ENCODE peak calls at places on chromosomes 2 and 18, in six cellular contexts. C is mesendoderm, F is H1, V is neuronal stem cell, K is trophoblast cell, A is IMR-90. B is an unnamed sample.

GRCh38 chr18:53944721-53945120 is 279.7 kb downstream of the MBD2 start:
- DNase-seq in F (no peak), K (peak), C (peak), V (peak), A (no peak), B (no peak)

GRCh38 chr2:164551519-164551918 is 69.8 kb downstream of the GRB14 start:
- DNase-seq in F (no peak), A (no peak), K (no peak), C (no peak), V (no peak), B (no peak)

GRCh38 chr2:200618590-200619021 is 32.8 kb downstream of the AOX1 start:
- DNase-seq in K (no peak), A (peak), C (no peak), V (no peak), F (no peak), B (peak)

GRCh38 chr18:32200766-32201165 is 10.9 kb downstream of the MEP1B start:
- DNase-seq in V (no peak), A (no peak), F (no peak), C (no peak), K (no peak), B (peak)

GRCh38 chr18:9615973-9616559 is 1.7 kb upstream of the PPP4R1 start:
- DNase-seq in A (peak), F (no peak), K (peak), V (no peak), C (peak), B (peak)

GRCh38 chr18:59145055-59145454 is 5.4 kb downstream of the SEC11C start:
- DNase-seq in F (no peak), A (no peak), C (no peak), V (no peak), K (no peak), B (no peak)

GRCh38 chr2:153940511-153940910 is 68.8 kb downstream of the GALNT13 start:
- DNase-seq in F (no peak), C (peak), V (no peak), K (peak), A (no peak), B (peak)

GRCh38 chr2:72326759-72327158 is 179.1 kb upstream of the CYP26B1 start:
- DNase-seq in K (no peak), A (no peak), C (no peak), F (no peak), V (no peak), B (no peak)

GRCh38 chr2:227796044-227796780 is 17.4 kb upstream of the CCL20 start:
- DNase-seq in A (no peak), F (no peak), V (no peak), K (peak), C (no peak), B (no peak)

GRCh38 chr2:19711470-19712372 is 190.1 kb downstream of the TTC32 start:
- DNase-seq in K (peak), V (peak), C (peak), A (peak), F (peak), B (peak)

GRCh38 chr2:212791579-212791978 is 253.0 kb upstream of the ERBB4 start:
- DNase-seq in C (no peak), A (no peak), F (no peak), V (no peak), K (no peak), B (no peak)

GRCh38 chr2:127609818-127610217 is 36.1 kb upstream of the GPR17 start:
- DNase-seq in V (no peak), C (no peak), K (no peak), F (no peak), A (no peak), B (no peak)

DNA sequence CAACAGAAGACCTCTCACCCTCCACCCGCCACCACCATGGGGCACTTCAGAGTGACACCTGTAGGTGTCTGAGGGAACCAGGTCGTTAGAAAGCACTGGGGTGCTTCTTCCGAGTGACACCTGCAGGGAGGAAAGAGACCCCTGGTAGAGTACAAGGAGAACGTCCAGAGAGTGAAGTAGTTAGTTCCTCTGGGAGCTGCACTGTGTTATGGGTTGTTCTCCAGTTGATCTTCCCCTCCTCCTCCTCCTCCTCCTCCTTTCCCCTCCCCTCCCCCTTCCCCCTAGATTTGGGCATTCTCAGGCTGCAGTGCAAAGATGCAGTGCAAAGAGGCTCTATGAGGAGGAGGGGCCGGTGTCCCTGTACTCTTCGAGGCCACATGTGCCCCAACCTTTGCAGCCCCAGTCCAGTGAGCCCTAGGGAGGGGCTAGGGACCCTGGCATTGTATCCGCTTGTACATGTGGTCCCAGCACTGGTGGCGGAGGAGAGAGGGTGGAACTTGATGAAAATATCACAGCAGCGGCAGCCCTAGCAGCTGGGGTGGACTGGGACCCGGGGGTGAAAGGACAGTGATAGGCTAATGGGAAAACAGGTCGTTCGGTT is 850 bp downstream of the DNAJB2 start:
- DNase-seq in F (no peak), K (no peak), V (no peak), C (no peak), A (no peak), B (no peak)
- H2AK5ac ChIP-seq in F (no peak), K (peak), V (peak), C (peak), A (peak), B (peak)

DNA sequence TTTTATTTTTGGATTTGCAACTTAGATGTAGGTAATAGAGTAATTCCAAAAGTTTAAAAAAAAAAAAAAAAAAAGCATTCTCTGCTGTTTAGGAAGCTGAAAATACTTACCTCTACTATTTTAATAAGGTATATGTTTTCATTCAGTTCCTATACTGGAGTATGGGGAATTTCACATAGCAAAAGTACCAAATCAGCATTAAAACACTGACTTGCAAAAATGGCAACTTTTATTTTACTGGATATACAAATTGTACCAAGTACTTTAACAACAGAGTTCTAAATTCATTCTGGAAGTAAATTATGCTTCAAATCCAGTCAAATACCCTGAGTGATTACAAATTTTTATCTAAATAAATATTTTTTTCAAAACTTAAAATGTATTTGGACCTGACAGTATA is 76.7 kb downstream of the TCF4 start:
- DNase-seq in V (no peak), K (no peak), F (no peak), A (no peak), C (no peak), B (no peak)
- H3K4me3 ChIP-seq in V (no peak), K (no peak), F (no peak), A (no peak), C (no peak), B (no peak)

GRCh38 chr2:30450025-30450424 is 3.0 kb downstream of the LCLAT1 start:
- DNase-seq in C (no peak), V (no peak), K (no peak), F (no peak), A (no peak), B (no peak)

GRCh38 chr2:30445266-30445821 is 1.7 kb upstream of the LCLAT1 start:
- DNase-seq in F (no peak), A (no peak), C (no peak), V (no peak), K (no peak), B (no peak)

GRCh38 chr2:30446602-30447148 is 371 bp upstream of the LCLAT1 start:
- DNase-seq in V (no peak), F (no peak), A (no peak), C (peak), K (no peak), B (peak)

GRCh38 chr2:30448308-30448707 is 1.3 kb downstream of the LCLAT1 start:
- DNase-seq in K (no peak), C (no peak), V (no peak), F (no peak), A (no peak), B (no peak)

GRCh38 chr2:30447149-30448045 is at the start of gene LCLAT1:
- DNase-seq in K (peak), V (peak), C (peak), A (peak), F (no peak), B (peak)
- H3K4ac ChIP-seq in K (peak), V (peak), C (peak), A (peak), F (peak), B (peak)

GRCh38 chr2:203567786-203568185 is 32.7 kb upstream of the RAPH1 start:
- DNase-seq in V (no peak), K (no peak), A (no peak), F (no peak), C (no peak), B (no peak)

GRCh38 chr2:203562283-203562682 is 27.2 kb upstream of the RAPH1 start:
- DNase-seq in C (no peak), V (no peak), K (no peak), F (no peak), A (peak), B (peak)

GRCh38 chr2:203566161-203566560 is 31.1 kb upstream of the RAPH1 start:
- DNase-seq in C (no peak), F (no peak), V (no peak), K (no peak), A (no peak), B (no peak)

GRCh38 chr2:203569677-203570316 is 34.7 kb upstream of the RAPH1 start:
- DNase-seq in K (no peak), V (no peak), A (no peak), F (no peak), C (peak), B (no peak)

GRCh38 chr2:203565076-203565475 is 30.0 kb upstream of the RAPH1 start:
- DNase-seq in C (no peak), A (no peak), F (no peak), V (no peak), K (no peak), B (no peak)
- H2AK5ac ChIP-seq in C (no peak), A (no peak), F (no peak), V (no peak), K (no peak), B (no peak)

GRCh38 chr2:28393115-28393836 is 618 bp downstream of the FOSL2 start:
- DNase-seq in F (no peak), V (no peak), C (peak), A (peak), K (no peak), B (peak)
- H3K4me3 ChIP-seq in F (peak), V (peak), C (peak), A (peak), K (peak), B (peak)

GRCh38 chr18:7662866-7663265 is 95.8 kb downstream of the PTPRM start:
- DNase-seq in K (no peak), A (no peak), C (no peak), V (no peak), F (no peak), B (no peak)

GRCh38 chr18:7666195-7666776 is 99.2 kb downstream of the PTPRM start:
- DNase-seq in A (no peak), C (no peak), V (no peak), K (no peak), F (no peak), B (no peak)

GRCh38 chr18:7668392-7668791 is 101.3 kb downstream of the PTPRM start:
- DNase-seq in V (no peak), C (peak), K (peak), F (no peak), A (no peak), B (no peak)

GRCh38 chr18:7663305-7664023 is 96.3 kb downstream of the PTPRM start:
- DNase-seq in F (no peak), C (no peak), K (no peak), V (no peak), A (no peak), B (peak)

DNA sequence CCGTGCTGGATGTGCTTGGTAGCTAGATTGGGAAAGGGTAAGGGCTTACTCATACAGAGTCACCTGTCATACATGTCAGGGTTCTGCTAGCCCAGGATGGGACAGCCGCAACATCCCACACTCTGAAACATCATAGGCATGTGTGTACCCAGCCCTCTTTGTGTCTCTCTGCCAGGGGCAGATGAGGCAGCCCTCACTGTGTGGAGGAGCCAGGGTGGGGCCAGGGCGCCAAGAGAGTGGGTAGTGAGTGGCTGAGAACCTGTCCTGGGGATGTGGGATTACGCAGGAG is 96.9 kb downstream of the PTPRM start:
- DNase-seq in A (no peak), K (no peak), V (no peak), C (no peak), F (no peak), B (no peak)
- H3K4ac ChIP-seq in A (no peak), K (no peak), V (no peak), C (no peak), F (peak), B (no peak)

GRCh38 chr2:165634855-165635254 is 159.2 kb downstream of the GALNT3 start:
- DNase-seq in A (peak), K (no peak), C (peak), V (peak), F (peak), B (peak)

GRCh38 chr2:165635532-165635931 is 158.5 kb downstream of the GALNT3 start:
- DNase-seq in C (no peak), K (no peak), V (no peak), F (no peak), A (no peak), B (no peak)

GRCh38 chr2:165634282-165634681 is 159.8 kb downstream of the GALNT3 start:
- DNase-seq in V (no peak), F (no peak), C (no peak), K (no peak), A (no peak), B (no peak)

GRCh38 chr2:165632594-165632993 is 161.5 kb downstream of the GALNT3 start:
- DNase-seq in A (no peak), V (no peak), F (no peak), C (no peak), K (no peak), B (no peak)

DNA sequence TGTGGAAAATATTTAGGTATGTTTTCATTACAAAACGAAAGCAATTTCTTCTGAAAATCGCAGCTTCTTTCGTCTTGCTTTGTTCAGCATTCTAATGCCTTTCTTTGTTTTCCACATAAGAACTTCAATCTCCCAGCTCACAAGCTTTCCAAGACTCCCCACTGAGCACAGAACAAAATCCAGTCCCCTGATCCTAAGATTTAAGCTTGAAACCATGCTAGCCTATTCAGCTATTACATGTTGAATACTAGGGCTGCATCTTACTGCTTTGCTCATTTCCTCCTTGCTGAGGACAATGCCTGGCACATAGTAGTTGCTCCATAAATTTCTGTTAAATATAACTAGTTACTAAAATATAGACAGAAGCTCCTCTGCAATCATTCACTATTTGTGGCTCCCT is 160.6 kb downstream of the GALNT3 start:
- DNase-seq in F (peak), K (no peak), C (peak), V (peak), A (no peak), B (no peak)
- H2AK5ac ChIP-seq in F (no peak), K (no peak), C (no peak), V (no peak), A (no peak), B (peak)

DNA sequence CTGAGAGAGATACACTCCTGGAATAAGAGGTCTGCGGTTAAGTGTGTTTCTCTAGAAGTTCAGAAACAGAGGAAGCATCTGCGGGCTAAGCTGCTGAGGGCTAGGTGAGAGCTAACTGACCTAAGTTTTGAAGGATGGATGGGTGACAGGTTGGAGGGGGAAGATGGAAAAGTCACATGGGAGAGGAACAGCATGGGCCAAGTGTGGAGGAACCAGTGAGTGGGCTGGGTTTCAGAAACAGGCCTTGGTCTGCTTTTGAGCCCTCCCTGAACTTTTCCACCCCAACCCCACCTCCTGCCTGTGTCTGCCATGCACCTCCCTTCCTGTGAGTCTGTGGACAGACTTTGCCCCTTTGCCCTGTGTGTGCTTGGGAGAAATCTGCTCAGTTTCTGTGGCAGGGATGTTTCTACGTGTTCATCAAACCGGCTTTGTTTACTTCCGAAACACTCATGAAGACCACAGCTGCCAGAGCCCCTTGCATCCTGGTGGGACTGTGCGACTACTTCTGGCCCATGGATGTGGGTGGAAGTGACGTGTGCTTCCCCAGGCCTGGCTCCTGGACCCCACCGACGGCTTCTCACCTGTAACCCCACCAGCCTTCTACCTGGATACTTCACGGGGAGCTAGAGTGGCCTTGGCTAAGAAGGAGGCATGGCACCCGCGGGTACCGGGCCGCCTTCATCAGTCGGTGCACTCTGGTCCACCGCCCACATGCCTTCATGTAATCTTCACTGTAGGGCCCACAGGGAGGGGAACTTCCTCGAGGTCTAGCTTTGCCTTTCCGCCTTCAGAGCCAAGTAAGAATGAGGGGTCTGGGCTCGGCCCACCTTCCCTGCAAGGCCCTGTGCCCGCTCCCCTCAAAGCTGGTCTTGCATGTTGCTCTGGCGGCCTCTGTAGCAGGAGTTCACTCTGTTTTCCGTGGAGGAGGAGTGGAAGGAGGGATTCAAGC is 1.4 kb upstream of the HPCAL1 start:
- DNase-seq in F (no peak), C (no peak), A (no peak), K (no peak), V (no peak), B (no peak)
- H3K4me3 ChIP-seq in F (no peak), C (no peak), A (no peak), K (no peak), V (no peak), B (no peak)

DNA sequence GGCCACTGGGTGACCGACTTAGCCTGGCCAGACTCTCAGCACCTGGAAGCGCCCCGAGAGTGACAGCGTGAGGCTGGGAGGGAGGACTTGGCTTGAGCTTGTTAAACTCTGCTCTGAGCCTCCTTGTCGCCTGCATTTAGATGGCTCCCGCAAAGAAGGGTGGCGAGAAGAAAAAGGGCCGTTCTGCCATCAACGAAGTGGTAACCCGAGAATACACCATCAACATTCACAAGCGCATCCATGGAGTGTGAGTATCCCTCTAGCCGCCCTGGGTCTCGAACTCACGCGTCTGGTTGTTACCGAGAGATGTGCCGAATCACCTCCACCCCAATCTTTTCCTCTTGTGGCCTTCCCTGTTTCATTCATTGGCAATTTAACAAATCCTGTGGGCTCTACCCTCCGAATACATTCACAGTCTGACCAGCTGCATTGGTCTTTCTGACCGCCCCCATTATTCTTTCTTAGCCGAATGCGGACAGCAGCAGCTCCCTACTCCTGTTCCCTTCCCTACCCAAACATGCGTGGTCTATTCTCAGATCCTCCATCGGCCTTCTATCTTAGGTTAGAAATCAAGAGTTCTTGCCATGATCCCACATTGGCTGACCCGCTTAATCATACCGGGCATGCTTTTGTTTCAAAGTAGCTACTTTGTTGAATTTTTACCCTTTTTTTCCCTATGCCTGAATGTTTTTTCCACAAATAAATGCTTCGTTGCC is 631 bp downstream of the RPL31 start:
- DNase-seq in K (no peak), C (no peak), F (no peak), V (no peak), A (no peak), B (peak)
- H3K4ac ChIP-seq in K (peak), C (peak), F (peak), V (peak), A (peak), B (peak)

GRCh38 chr2:231370749-231371429 is 24.6 kb upstream of the B3GNT7 start:
- DNase-seq in A (no peak), K (peak), V (no peak), F (no peak), C (peak), B (no peak)
- H2AK5ac ChIP-seq in A (no peak), K (no peak), V (peak), F (peak), C (peak), B (no peak)

B was measured in mesenchymal stem cell.